ENCODE peak calls at places on chromosomes 7 and 10, in seven cellular contexts. X is neural progenitor cell, S is endothelial cell of umbilical vein, U is GM23248, Z is OCI-LY7, M is HCT116, F is A549. B is an unnamed sample. For H3K4me1, the result is how much of the 10 kb centered on the place peaks cover.

GRCh38 chr7:148702876-148703670 is 4.4 kb downstream of the CUL1 start:
- DNase-seq in X (no peak), S (no peak), U (peak), Z (no peak), M (no peak), F (no peak), B (peak)

GRCh38 chr10:97792058-97792721 is 20.4 kb upstream of the SFRP5 start:
- DNase-seq in X (peak), S (peak), U (peak), Z (peak), M (peak), F (peak), B (peak)

GRCh38 chr10:21494221-21495001 is 31.1 kb downstream of the SKIDA1 start:
- DNase-seq in X (peak), S (peak), U (peak), Z (no peak), M (no peak), F (no peak), B (peak)

GRCh38 chr7:36390199-36391090 is 783 bp downstream of the ANLN start:
- DNase-seq in X (peak), S (peak), U (peak), Z (peak), M (peak), F (peak), B (peak)

GRCh38 chr7:43753401-43753800 is 5.1 kb upstream of the BLVRA start:
- DNase-seq in X (no peak), S (no peak), U (peak), Z (no peak), M (no peak), F (no peak), B (no peak)

GRCh38 chr7:54831046-54831643 is 72.1 kb upstream of the SEC61G start:
- DNase-seq in X (no peak), S (no peak), U (no peak), Z (no peak), M (peak), F (peak), B (peak)

GRCh38 chr7:123727071-123727837 is 21.5 kb downstream of the WASL start:
- DNase-seq in X (no peak), S (peak), U (peak), Z (no peak), M (no peak), F (no peak), B (peak)

GRCh38 chr10:32408690-32409089 is 37.2 kb upstream of the CCDC7 start:
- DNase-seq in X (no peak), S (no peak), U (no peak), Z (no peak), M (no peak), F (no peak), B (no peak)

GRCh38 chr10:112279482-112279881 is 3.7 kb upstream of the TECTB start:
- DNase-seq in X (peak), S (no peak), U (no peak), Z (no peak), M (no peak), F (no peak), B (no peak)

GRCh38 chr10:69747179-69747578 is 54.5 kb upstream of the COL13A1 start:
- DNase-seq in X (no peak), S (no peak), U (no peak), Z (no peak), M (no peak), F (no peak), B (no peak)

GRCh38 chr7:132771301-132771730 is 195.0 kb upstream of the PLXNA4 start:
- DNase-seq in X (no peak), S (no peak), U (peak), Z (no peak), M (no peak), F (no peak), B (no peak)

GRCh38 chr7:35519971-35520809 is 174.7 kb downstream of the HERPUD2 start:
- DNase-seq in X (peak), S (peak), U (peak), Z (peak), M (peak), F (peak), B (peak)

GRCh38 chr7:152162287-152162686 is 136.8 kb downstream of the GALNT11 start:
- DNase-seq in X (no peak), S (no peak), U (no peak), Z (no peak), M (no peak), F (no peak), B (no peak)

GRCh38 chr7:142795339-142795863 is 24.6 kb downstream of the PRSS2 start:
- DNase-seq in X (no peak), S (no peak), U (no peak), Z (peak), M (no peak), F (no peak), B (no peak)

GRCh38 chr10:26870766-26871165 is 10.0 kb upstream of the ABI1 start:
- DNase-seq in X (no peak), S (no peak), U (no peak), Z (no peak), M (no peak), F (no peak), B (no peak)

GRCh38 chr7:67913604-67914003 is 917.0 kb downstream of the TYW1 start:
- DNase-seq in X (no peak), S (no peak), U (peak), Z (no peak), M (no peak), F (no peak), B (peak)

GRCh38 chr10:23399701-23400144 is 39.2 kb upstream of the OTUD1 start:
- DNase-seq in X (no peak), S (no peak), U (peak), Z (no peak), M (no peak), F (no peak), B (peak)

GRCh38 chr7:40232242-40232929 is 97.6 kb downstream of the SUGCT start:
- DNase-seq in X (peak), S (peak), U (peak), Z (peak), M (peak), F (peak), B (peak)

GRCh38 chr7:105751054-105751453 is 125.3 kb downstream of the ATXN7L1 start:
- DNase-seq in X (no peak), S (no peak), U (no peak), Z (no peak), M (no peak), F (no peak), B (no peak)

GRCh38 chr7:117448655-117449054 is 21.4 kb upstream of the ASZ1 start:
- DNase-seq in X (no peak), S (no peak), U (no peak), Z (no peak), M (no peak), F (no peak), B (no peak)

GRCh38 chr10:114195079-114195478 is 15.9 kb downstream of the TDRD1 start:
- DNase-seq in X (no peak), S (no peak), U (no peak), Z (no peak), M (no peak), F (no peak), B (no peak)

GRCh38 chr7:151172273-151173141 is 5.0 kb upstream of the GBX1 start:
- DNase-seq in X (peak), S (peak), U (peak), Z (peak), M (peak), F (peak), B (peak)

GRCh38 chr7:21361413-21362130 is 66.3 kb upstream of the SP4 start:
- DNase-seq in X (no peak), S (no peak), U (no peak), Z (no peak), M (no peak), F (no peak), B (no peak)

GRCh38 chr10:119650692-119651513 is at the start of gene BAG3:
- DNase-seq in X (peak), S (peak), U (peak), Z (peak), M (peak), F (peak), B (peak)

GRCh38 chr7:101177644-101178043 is 2.4 kb downstream of the NAT16 start:
- DNase-seq in X (no peak), S (no peak), U (no peak), Z (no peak), M (no peak), F (no peak), B (no peak)

GRCh38 chr10:28776519-28776918 is 99.2 kb downstream of the BAMBI start:
- DNase-seq in X (no peak), S (no peak), U (no peak), Z (no peak), M (no peak), F (no peak), B (no peak)

GRCh38 chr7:56538541-56539429 is 422.6 kb upstream of the NUPR2 start:
- DNase-seq in X (no peak), S (no peak), U (no peak), Z (no peak), M (no peak), F (no peak), B (no peak)

GRCh38 chr10:100866575-100867098 is 46.1 kb upstream of the SLF2 start:
- DNase-seq in X (peak), S (no peak), U (no peak), Z (no peak), M (no peak), F (no peak), B (no peak)

GRCh38 chr7:151632750-151633515 is 113.2 kb upstream of the RHEB start:
- DNase-seq in X (peak), S (peak), U (peak), Z (peak), M (no peak), F (no peak), B (peak)

GRCh38 chr7:157436763-157437480 is 100.1 kb downstream of the DNAJB6 start:
- DNase-seq in X (no peak), S (no peak), U (no peak), Z (no peak), M (no peak), F (no peak), B (peak)

GRCh38 chr10:101686133-101686925 is 8.6 kb downstream of the FBXW4 start:
- DNase-seq in X (no peak), S (no peak), U (peak), Z (no peak), M (no peak), F (no peak), B (peak)

GRCh38 chr10:69153227-69153626 is 26.8 kb upstream of the SUPV3L1 start:
- DNase-seq in X (no peak), S (no peak), U (no peak), Z (no peak), M (no peak), F (no peak), B (no peak)

GRCh38 chr10:11611248-11612003 is at the start of gene USP6NL:
- DNase-seq in X (peak), S (peak), U (peak), Z (peak), M (peak), F (peak), B (peak)

GRCh38 chr7:96657347-96658010 is 52.2 kb downstream of the SEM1 start:
- DNase-seq in X (peak), S (peak), U (no peak), Z (no peak), M (no peak), F (no peak), B (peak)

DNA sequence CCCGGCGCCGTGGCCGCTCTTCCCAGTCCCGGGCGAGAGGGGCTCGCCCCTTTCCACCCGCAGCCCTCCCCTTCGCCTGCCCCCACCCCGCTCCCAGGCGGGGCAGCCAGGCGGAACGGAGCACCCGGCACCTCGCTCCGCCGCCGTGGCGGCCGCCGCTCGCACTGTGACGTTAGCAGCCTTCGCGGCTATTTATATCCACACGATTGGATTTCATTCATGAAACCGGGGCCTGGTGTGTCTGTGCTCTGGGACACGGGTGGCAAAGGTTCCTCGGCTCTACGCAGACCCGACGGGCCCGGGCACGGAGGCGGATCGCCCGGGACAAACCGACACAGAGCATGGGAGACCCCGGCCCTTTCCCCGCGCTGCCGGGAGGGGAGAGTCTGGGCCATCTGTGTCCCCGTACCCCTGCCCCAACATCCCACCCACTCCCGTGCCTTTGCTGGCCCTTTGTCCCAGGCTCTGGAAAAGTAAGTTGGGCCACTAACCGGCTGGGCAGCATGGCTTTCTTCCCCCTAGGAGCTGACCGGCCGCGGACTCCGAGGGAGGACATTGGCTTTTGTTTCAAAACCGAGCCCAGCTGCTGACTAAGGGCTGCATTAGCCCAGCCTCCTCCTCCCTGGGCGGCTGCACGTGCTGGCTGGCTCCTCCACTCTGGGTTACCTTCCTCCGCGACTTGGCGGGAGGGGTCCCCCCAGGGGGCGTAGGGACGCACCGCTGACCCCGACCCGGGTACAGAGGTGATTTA is at the start of gene RHOBTB1:
- DNase-seq in X (peak), S (peak), U (peak), Z (no peak), M (no peak), F (peak), B (peak)
- H3K4me2 ChIP-seq in X (peak), S (peak), U (peak), Z (no peak), M (peak), F (peak), B (peak)

GRCh38 chr7:128458956-128459355 is 3.3 kb downstream of the HILPDA start:
- DNase-seq in X (no peak), S (no peak), U (no peak), Z (no peak), M (no peak), F (no peak), B (peak)

GRCh38 chr7:128454808-128455555 is 696 bp upstream of the HILPDA start:
- DNase-seq in X (peak), S (no peak), U (peak), Z (peak), M (no peak), F (no peak), B (no peak)

GRCh38 chr7:128462427-128462826 is 6.7 kb downstream of the HILPDA start:
- DNase-seq in X (no peak), S (no peak), U (no peak), Z (no peak), M (no peak), F (no peak), B (no peak)

GRCh38 chr7:128455556-128456254 is at the start of gene HILPDA:
- DNase-seq in X (peak), S (peak), U (peak), Z (peak), M (peak), F (peak), B (peak)

DNA sequence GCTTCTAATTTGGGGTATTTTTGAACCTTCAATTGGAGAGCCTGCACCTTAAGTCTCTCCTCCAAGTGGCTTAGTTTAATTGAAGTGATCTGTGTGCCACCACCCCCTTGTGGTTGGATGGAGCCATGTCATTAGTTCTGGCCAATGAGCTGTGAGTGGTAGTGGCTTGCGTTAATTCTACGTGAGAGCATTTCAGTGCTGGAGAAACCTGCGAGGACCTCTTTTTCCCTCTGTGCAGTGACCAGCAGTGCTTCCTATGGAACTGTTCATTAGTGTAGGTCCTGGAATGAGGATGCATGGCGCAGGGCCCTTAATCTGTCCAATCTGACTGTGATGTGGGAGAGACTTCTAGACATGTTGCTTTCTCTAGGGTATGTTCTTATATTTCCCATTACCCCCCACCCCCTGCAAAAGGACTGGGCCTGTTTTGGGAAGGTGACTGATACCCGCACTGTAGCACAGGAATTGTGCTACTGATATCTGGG is 3.8 kb downstream of the HILPDA start:
- DNase-seq in X (peak), S (peak), U (peak), Z (peak), M (peak), F (peak), B (peak)
- H3K4me3 ChIP-seq in X (peak), S (no peak), U (no peak), Z (no peak), M (no peak), F (no peak), B (no peak)

GRCh38 chr7:47478926-47479791 is 102.8 kb downstream of the TNS3 start:
- DNase-seq in X (no peak), S (no peak), U (no peak), Z (no peak), M (no peak), F (no peak), B (no peak)
- H3K4me1 ChIP-seq in X (under half), S (under half), U (under half), Z (under half), M (half or more), F (half or more), B (half or more)

GRCh38 chr10:111211241-111211640 is 134.4 kb downstream of the ADRA2A start:
- DNase-seq in X (no peak), S (no peak), U (no peak), Z (no peak), M (no peak), F (no peak), B (no peak)
- H3K4me2 ChIP-seq in X (no peak), S (no peak), U (peak), Z (no peak), M (no peak), F (no peak), B (no peak)

DNA sequence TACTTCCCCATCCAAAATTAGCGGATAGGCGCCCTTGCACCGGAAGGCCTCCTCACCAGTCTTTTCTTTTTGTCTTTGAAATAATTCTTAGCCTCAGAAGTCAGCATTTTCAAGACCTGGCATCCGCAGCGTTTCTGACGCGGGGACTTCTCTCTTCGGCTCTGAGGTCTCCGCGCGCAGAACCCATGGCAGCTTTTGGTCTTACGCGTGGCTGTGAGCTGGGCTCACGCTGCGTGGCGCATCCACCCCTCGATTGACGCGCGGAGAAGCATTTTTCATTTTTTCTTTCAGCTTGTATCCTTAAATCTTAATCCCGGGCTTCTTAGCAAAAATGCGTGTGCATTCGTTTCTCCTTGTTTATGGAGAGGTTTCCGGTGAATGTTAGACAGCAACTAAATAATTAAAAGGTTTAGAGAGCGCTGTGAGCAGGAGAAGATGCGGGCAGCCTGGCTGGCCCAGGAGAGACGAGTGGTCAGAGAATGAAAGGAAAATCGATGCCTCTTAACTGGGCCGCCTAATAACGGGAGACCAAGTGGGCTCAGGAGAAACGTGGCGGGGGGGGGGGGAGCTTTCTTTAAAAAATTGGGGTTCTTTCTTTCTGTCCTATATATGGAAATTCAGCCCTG is 2.0 kb upstream of the GATA3 start:
- DNase-seq in X (peak), S (peak), U (no peak), Z (no peak), M (no peak), F (no peak), B (peak)
- H3K4me3 ChIP-seq in X (peak), S (peak), U (no peak), Z (no peak), M (no peak), F (no peak), B (no peak)

GRCh38 chr7:130925136-130925794 is 191.3 kb upstream of the KLF14 start:
- DNase-seq in X (no peak), S (no peak), U (no peak), Z (no peak), M (no peak), F (no peak), B (no peak)
- H3K4me1 ChIP-seq in X (under half), S (under half), U (under half), Z (under half), M (half or more), F (half or more), B (under half)

DNA sequence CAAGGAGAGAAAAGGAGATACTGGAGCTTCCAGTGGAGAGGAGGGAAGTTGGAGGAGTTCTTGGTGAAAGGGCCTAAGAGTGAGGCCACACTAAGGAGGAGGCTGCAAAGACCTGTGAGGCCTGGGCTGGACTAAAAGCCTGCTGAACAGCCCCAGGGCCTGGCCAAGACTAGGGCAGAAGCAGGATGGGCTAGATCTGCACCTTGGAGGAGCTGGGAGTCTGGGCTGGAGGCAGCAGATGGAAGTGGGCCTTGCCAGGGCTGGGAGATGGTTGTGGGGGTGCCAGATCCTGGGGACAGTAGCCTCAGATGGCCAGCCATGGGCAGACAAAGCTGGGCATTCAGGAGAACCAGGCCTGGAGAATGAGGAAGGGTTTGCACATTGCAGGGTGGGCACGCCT is 6.5 kb upstream of the PURB start:
- DNase-seq in X (no peak), S (no peak), U (no peak), Z (peak), M (no peak), F (no peak), B (no peak)
- H3K4me2 ChIP-seq in X (no peak), S (no peak), U (no peak), Z (peak), M (no peak), F (no peak), B (no peak)

B was measured in fibroblast of lung.